ENCODE peak calls at places on chromosomes 12 and 14, in six cellular contexts. One of them, this sample, is unnamed.
A peak's percentile ranks its signal among the peaks of the same experiment; 100 is the strongest.

GRCh38 chr14:83994020-83994419 is 1535.9 kb upstream of the FLRT2 start:
- DNase-seq in esophagus muscularis mucosa: no peak
- DNase-seq in astrocyte: peak; percentile 29
- DNase-seq in left lung: no peak
- DNase-seq in tibial artery: no peak
- DNase-seq in CD8-positive, alpha-beta T cell: no peak
- DNase-seq in this sample: no peak

GRCh38 chr12:104816845-104817503 is 141.1 kb downstream of the SLC41A2 start:
- DNase-seq in esophagus muscularis mucosa: no peak
- DNase-seq in astrocyte: no peak
- DNase-seq in left lung: no peak
- DNase-seq in tibial artery: no peak
- DNase-seq in CD8-positive, alpha-beta T cell: no peak
- DNase-seq in this sample: no peak

GRCh38 chr12:89840162-89840922 is 131.7 kb upstream of the ATP2B1 start:
- DNase-seq in esophagus muscularis mucosa: no peak
- DNase-seq in astrocyte: no peak
- DNase-seq in left lung: no peak
- DNase-seq in tibial artery: no peak
- DNase-seq in CD8-positive, alpha-beta T cell: no peak
- DNase-seq in this sample: no peak

GRCh38 chr12:13196302-13196921 is at the start of gene EMP1:
- DNase-seq in esophagus muscularis mucosa: peak; percentile 98
- DNase-seq in astrocyte: peak; percentile 100
- DNase-seq in left lung: peak; percentile 79
- DNase-seq in tibial artery: peak; percentile 99
- DNase-seq in CD8-positive, alpha-beta T cell: peak; percentile 79
- DNase-seq in this sample: peak; percentile 76

GRCh38 chr14:52835122-52835903 is 43.9 kb upstream of the GNPNAT1 start:
- DNase-seq in esophagus muscularis mucosa: no peak
- DNase-seq in astrocyte: peak; percentile 79
- DNase-seq in left lung: no peak
- DNase-seq in tibial artery: no peak
- DNase-seq in CD8-positive, alpha-beta T cell: no peak
- DNase-seq in this sample: no peak

GRCh38 chr12:32120419-32120818 is 13.8 kb downstream of the BICD1 start:
- DNase-seq in esophagus muscularis mucosa: no peak
- DNase-seq in astrocyte: no peak
- DNase-seq in left lung: no peak
- DNase-seq in tibial artery: no peak
- DNase-seq in CD8-positive, alpha-beta T cell: no peak
- DNase-seq in this sample: no peak

GRCh38 chr12:53467880-53468279 is 16.0 kb downstream of the PCBP2 start:
- DNase-seq in esophagus muscularis mucosa: no peak
- DNase-seq in astrocyte: no peak
- DNase-seq in left lung: no peak
- DNase-seq in tibial artery: no peak
- DNase-seq in CD8-positive, alpha-beta T cell: no peak
- DNase-seq in this sample: no peak

GRCh38 chr12:30796891-30797371 is 42.2 kb upstream of the CAPRIN2 start:
- DNase-seq in esophagus muscularis mucosa: no peak
- DNase-seq in astrocyte: peak; percentile 40
- DNase-seq in left lung: no peak
- DNase-seq in tibial artery: no peak
- DNase-seq in CD8-positive, alpha-beta T cell: no peak
- DNase-seq in this sample: no peak

GRCh38 chr12:105083551-105084105 is 630 bp downstream of the ALDH1L2 start:
- DNase-seq in esophagus muscularis mucosa: peak; percentile 94
- DNase-seq in astrocyte: peak; percentile 63
- DNase-seq in left lung: peak; percentile 80
- DNase-seq in tibial artery: peak; percentile 81
- DNase-seq in CD8-positive, alpha-beta T cell: no peak
- DNase-seq in this sample: no peak

GRCh38 chr14:29868000-29868399 is 59.6 kb downstream of the PRKD1 start:
- DNase-seq in esophagus muscularis mucosa: no peak
- DNase-seq in astrocyte: peak; percentile 36
- DNase-seq in left lung: no peak
- DNase-seq in tibial artery: no peak
- DNase-seq in CD8-positive, alpha-beta T cell: no peak
- DNase-seq in this sample: no peak

GRCh38 chr12:98763656-98764055 is 118.6 kb downstream of the APAF1 start:
- DNase-seq in esophagus muscularis mucosa: no peak
- DNase-seq in astrocyte: no peak
- DNase-seq in left lung: no peak
- DNase-seq in tibial artery: no peak
- DNase-seq in CD8-positive, alpha-beta T cell: no peak
- DNase-seq in this sample: no peak

GRCh38 chr14:104334812-104335161 is 196.4 kb downstream of the KIF26A start:
- DNase-seq in esophagus muscularis mucosa: no peak
- DNase-seq in astrocyte: no peak
- DNase-seq in left lung: no peak
- DNase-seq in tibial artery: no peak
- DNase-seq in CD8-positive, alpha-beta T cell: no peak
- DNase-seq in this sample: no peak

GRCh38 chr14:35898217-35898775 is 72.2 kb downstream of the BRMS1L start:
- DNase-seq in esophagus muscularis mucosa: no peak
- DNase-seq in astrocyte: no peak
- DNase-seq in left lung: no peak
- DNase-seq in tibial artery: no peak
- DNase-seq in CD8-positive, alpha-beta T cell: no peak
- DNase-seq in this sample: no peak

GRCh38 chr14:33646692-33647260 is 304.1 kb downstream of the EGLN3 start:
- DNase-seq in esophagus muscularis mucosa: no peak
- DNase-seq in astrocyte: peak; percentile 91
- DNase-seq in left lung: no peak
- DNase-seq in tibial artery: no peak
- DNase-seq in CD8-positive, alpha-beta T cell: no peak
- DNase-seq in this sample: no peak

GRCh38 chr14:97413991-97414717 is 617.0 kb downstream of the VRK1 start:
- DNase-seq in esophagus muscularis mucosa: no peak
- DNase-seq in astrocyte: no peak
- DNase-seq in left lung: no peak
- DNase-seq in tibial artery: no peak
- DNase-seq in CD8-positive, alpha-beta T cell: no peak
- DNase-seq in this sample: no peak

GRCh38 chr12:95277139-95277538 is 59.5 kb downstream of the VEZT start:
- DNase-seq in esophagus muscularis mucosa: no peak
- DNase-seq in astrocyte: peak; percentile 87
- DNase-seq in left lung: no peak
- DNase-seq in tibial artery: no peak
- DNase-seq in CD8-positive, alpha-beta T cell: no peak
- DNase-seq in this sample: no peak

GRCh38 chr12:66048843-66049537 is 81.6 kb downstream of the LLPH start:
- DNase-seq in esophagus muscularis mucosa: peak; percentile 57
- DNase-seq in astrocyte: no peak
- DNase-seq in left lung: no peak
- DNase-seq in tibial artery: no peak
- DNase-seq in CD8-positive, alpha-beta T cell: no peak
- DNase-seq in this sample: no peak

GRCh38 chr12:100752841-100753240 is 41.7 kb upstream of the ANO4 start:
- DNase-seq in esophagus muscularis mucosa: no peak
- DNase-seq in astrocyte: peak; percentile 18
- DNase-seq in left lung: no peak
- DNase-seq in tibial artery: no peak
- DNase-seq in CD8-positive, alpha-beta T cell: no peak
- DNase-seq in this sample: no peak

GRCh38 chr12:89461649-89462612 is 62.7 kb downstream of the GALNT4 start:
- DNase-seq in esophagus muscularis mucosa: no peak
- DNase-seq in astrocyte: peak; percentile 51
- DNase-seq in left lung: no peak
- DNase-seq in tibial artery: no peak
- DNase-seq in CD8-positive, alpha-beta T cell: no peak
- DNase-seq in this sample: peak; percentile 58

GRCh38 chr12:59500915-59501314 is 94.9 kb upstream of the SLC16A7 start:
- DNase-seq in esophagus muscularis mucosa: no peak
- DNase-seq in astrocyte: no peak
- DNase-seq in left lung: no peak
- DNase-seq in tibial artery: no peak
- DNase-seq in CD8-positive, alpha-beta T cell: no peak
- DNase-seq in this sample: no peak

GRCh38 chr12:1827806-1828805 is 7.7 kb downstream of the LRTM2 start:
- DNase-seq in esophagus muscularis mucosa: no peak
- DNase-seq in astrocyte: no peak
- DNase-seq in left lung: peak; percentile 62
- DNase-seq in tibial artery: no peak
- DNase-seq in CD8-positive, alpha-beta T cell: no peak
- DNase-seq in this sample: no peak

GRCh38 chr12:107778383-107779015 is 4.0 kb downstream of the ASCL4 start:
- DNase-seq in esophagus muscularis mucosa: no peak
- DNase-seq in astrocyte: no peak
- DNase-seq in left lung: no peak
- DNase-seq in tibial artery: no peak
- DNase-seq in CD8-positive, alpha-beta T cell: no peak
- DNase-seq in this sample: no peak

GRCh38 chr12:109731806-109732205 is 18.2 kb downstream of the FAM222A start:
- DNase-seq in esophagus muscularis mucosa: no peak
- DNase-seq in astrocyte: no peak
- DNase-seq in left lung: peak; percentile 10
- DNase-seq in tibial artery: peak; percentile 4
- DNase-seq in CD8-positive, alpha-beta T cell: no peak
- DNase-seq in this sample: no peak

GRCh38 chr14:59427653-59428578 is 37.3 kb downstream of the GPR135 start:
- DNase-seq in esophagus muscularis mucosa: no peak
- DNase-seq in astrocyte: peak; percentile 39
- DNase-seq in left lung: no peak
- DNase-seq in tibial artery: peak; percentile 51
- DNase-seq in CD8-positive, alpha-beta T cell: no peak
- DNase-seq in this sample: no peak
- H3K4me1 ChIP-seq in esophagus muscularis mucosa: peaks cover 36% of the 10 kb centered on the region
- H3K4me1 ChIP-seq in astrocyte: peaks cover 13% of the 10 kb centered on the region
- H3K4me1 ChIP-seq in left lung: no peaks in the 10 kb centered on the region
- H3K4me1 ChIP-seq in tibial artery: peaks cover 28% of the 10 kb centered on the region
- H3K4me1 ChIP-seq in CD8-positive, alpha-beta T cell: no peaks in the 10 kb centered on the region
- H3K4me1 ChIP-seq in this sample: no peaks in the 10 kb centered on the region

DNA sequence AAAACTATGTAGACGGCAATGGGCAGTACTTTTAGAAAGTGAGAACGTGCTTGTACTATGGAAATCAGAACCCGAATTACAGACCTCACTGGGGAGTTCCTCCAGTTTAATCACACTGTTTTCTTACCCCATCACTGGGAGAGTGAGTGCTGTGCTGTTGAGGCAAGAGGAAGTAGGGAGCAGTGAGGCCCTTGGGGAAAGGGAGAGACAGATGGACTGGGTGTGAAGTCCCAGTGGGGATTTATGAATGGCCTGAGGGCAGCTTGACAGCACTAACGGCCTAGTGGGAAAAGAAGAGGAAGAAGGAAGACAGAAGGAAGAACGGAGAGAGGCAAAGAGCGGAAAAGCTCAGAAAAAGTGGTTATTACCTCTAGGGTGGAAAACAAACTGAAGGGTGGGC is 5.7 kb downstream of the MCRS1 start:
- DNase-seq in esophagus muscularis mucosa: no peak
- DNase-seq in astrocyte: no peak
- DNase-seq in left lung: no peak
- DNase-seq in tibial artery: no peak
- DNase-seq in CD8-positive, alpha-beta T cell: no peak
- DNase-seq in this sample: no peak
- H3K4me1 ChIP-seq in esophagus muscularis mucosa: peaks cover 17% of the 10 kb centered on the region
- H3K4me1 ChIP-seq in astrocyte: peaks cover 7% of the 10 kb centered on the region
- H3K4me1 ChIP-seq in left lung: peaks cover 8% of the 10 kb centered on the region
- H3K4me1 ChIP-seq in tibial artery: peaks cover 15% of the 10 kb centered on the region
- H3K4me1 ChIP-seq in CD8-positive, alpha-beta T cell: peaks cover 34% of the 10 kb centered on the region
- H3K4me1 ChIP-seq in this sample: peaks cover 36% of the 10 kb centered on the region

DNA sequence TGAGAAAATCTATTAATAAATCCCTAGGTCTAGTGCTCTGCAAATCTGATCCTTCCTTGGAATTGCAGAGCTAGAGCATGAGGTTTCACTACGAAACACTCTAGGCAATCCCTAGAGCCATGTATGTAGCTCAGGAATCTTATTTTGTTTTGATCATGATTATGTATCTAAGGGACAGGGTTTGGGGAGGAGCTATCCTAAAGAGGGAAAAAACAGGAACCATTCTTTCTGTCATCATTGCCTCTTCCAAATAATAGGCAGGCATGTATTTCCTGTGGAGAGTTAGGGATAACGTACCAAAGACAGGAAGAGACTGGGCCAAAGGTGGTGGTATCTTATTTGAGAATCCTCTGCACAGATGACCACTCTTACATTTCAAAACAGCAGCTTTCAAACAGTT is 88.8 kb upstream of the GTF2A1 start:
- DNase-seq in esophagus muscularis mucosa: no peak
- DNase-seq in astrocyte: no peak
- DNase-seq in left lung: no peak
- DNase-seq in tibial artery: no peak
- DNase-seq in CD8-positive, alpha-beta T cell: no peak
- DNase-seq in this sample: no peak
- H3K4me1 ChIP-seq in esophagus muscularis mucosa: peaks cover 7% of the 10 kb centered on the region
- H3K4me1 ChIP-seq in astrocyte: no peaks in the 10 kb centered on the region
- H3K4me1 ChIP-seq in left lung: peaks cover 6% of the 10 kb centered on the region
- H3K4me1 ChIP-seq in tibial artery: no peaks in the 10 kb centered on the region
- H3K4me1 ChIP-seq in CD8-positive, alpha-beta T cell: no peaks in the 10 kb centered on the region
- H3K4me1 ChIP-seq in this sample: no peaks in the 10 kb centered on the region

GRCh38 chr14:22978487-22978837 is 3.9 kb downstream of the AJUBA start:
- DNase-seq in esophagus muscularis mucosa: no peak
- DNase-seq in astrocyte: no peak
- DNase-seq in left lung: no peak
- DNase-seq in tibial artery: no peak
- DNase-seq in CD8-positive, alpha-beta T cell: no peak
- DNase-seq in this sample: no peak

GRCh38 chr14:22976620-22977433 is 5.5 kb downstream of the AJUBA start:
- DNase-seq in esophagus muscularis mucosa: no peak
- DNase-seq in astrocyte: no peak
- DNase-seq in left lung: no peak
- DNase-seq in tibial artery: no peak
- DNase-seq in CD8-positive, alpha-beta T cell: no peak
- DNase-seq in this sample: no peak

GRCh38 chr14:22977434-22977683 is 5.0 kb downstream of the AJUBA start:
- DNase-seq in esophagus muscularis mucosa: no peak
- DNase-seq in astrocyte: no peak
- DNase-seq in left lung: no peak
- DNase-seq in tibial artery: no peak
- DNase-seq in CD8-positive, alpha-beta T cell: no peak
- DNase-seq in this sample: no peak

GRCh38 chr14:22978873-22979671 is 3.3 kb downstream of the AJUBA start:
- DNase-seq in esophagus muscularis mucosa: no peak
- DNase-seq in astrocyte: no peak
- DNase-seq in left lung: no peak
- DNase-seq in tibial artery: no peak
- DNase-seq in CD8-positive, alpha-beta T cell: no peak
- DNase-seq in this sample: no peak

DNA sequence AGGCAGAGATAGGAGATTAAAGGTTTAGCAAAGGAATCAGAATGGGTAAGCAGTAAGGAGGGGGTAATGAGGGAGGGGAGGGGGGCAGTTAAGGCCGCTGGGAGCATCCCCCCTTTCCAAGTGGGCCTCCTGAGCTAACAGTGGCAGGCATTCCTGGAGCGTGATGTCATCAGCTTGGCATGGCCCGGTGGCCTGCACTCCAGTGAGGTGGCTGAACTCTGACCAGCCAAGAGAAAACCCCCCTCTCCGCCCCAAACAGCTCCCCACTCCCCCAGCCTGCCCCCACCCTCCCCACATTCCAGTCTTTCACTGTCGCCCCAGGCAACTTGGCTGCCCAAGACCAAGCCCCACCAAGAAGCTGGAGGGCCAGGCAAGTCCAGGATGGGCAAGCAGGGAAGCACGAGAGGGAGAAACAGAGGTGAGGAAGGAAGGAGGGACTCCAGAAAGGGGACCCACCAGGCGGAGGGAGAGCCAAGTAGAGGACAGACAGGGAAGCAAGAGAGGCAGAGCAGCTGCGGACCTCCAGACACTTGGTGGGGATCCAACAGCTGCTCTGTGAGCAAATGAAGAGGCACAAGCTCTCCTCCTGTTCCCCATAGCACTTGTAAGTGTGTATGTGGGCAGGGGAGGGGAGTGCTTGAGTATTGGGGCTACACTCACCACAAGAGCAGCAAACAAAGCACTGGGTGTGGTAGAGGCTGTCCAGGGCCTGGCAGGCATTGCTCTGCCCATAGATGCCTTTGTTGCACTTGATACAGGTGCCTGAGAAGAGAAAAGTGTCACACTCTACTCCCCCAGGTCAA is 4.5 kb downstream of the AJUBA start:
- DNase-seq in esophagus muscularis mucosa: no peak
- DNase-seq in astrocyte: peak; percentile 62
- DNase-seq in left lung: peak; percentile 85
- DNase-seq in tibial artery: no peak
- DNase-seq in CD8-positive, alpha-beta T cell: no peak
- DNase-seq in this sample: no peak
- H3K4me1 ChIP-seq in esophagus muscularis mucosa: peaks cover 71% of the 10 kb centered on the region
- H3K4me1 ChIP-seq in astrocyte: peaks cover 43% of the 10 kb centered on the region
- H3K4me1 ChIP-seq in left lung: peaks cover 29% of the 10 kb centered on the region
- H3K4me1 ChIP-seq in tibial artery: peaks cover 31% of the 10 kb centered on the region
- H3K4me1 ChIP-seq in CD8-positive, alpha-beta T cell: peaks cover 15% of the 10 kb centered on the region
- H3K4me1 ChIP-seq in this sample: peaks cover 11% of the 10 kb centered on the region

This sample was measured in CD4-positive, alpha-beta memory T cell.